ENCODE peak calls at places on chromosomes 5 and 9, in nine cellular contexts. I, M, X, N, R, L, B, V and O are unnamed samples.

GRCh38 chr9:124774131-124774978 is 2.6 kb upstream of the OLFML2A start:
- DNase-seq in I (peak), B (peak), L (peak), R (no peak), N (peak), M (peak), X (peak), V (peak), O (peak)

GRCh38 chr5:30040483-30041116 is 1152.9 kb upstream of the CDH6 start:
- DNase-seq in B (peak), N (peak), M (no peak), I (peak), X (no peak), V (no peak), L (peak), R (no peak), O (peak)

GRCh38 chr9:23826120-23826629 is at the start of gene ELAVL2:
- DNase-seq in R (peak), I (peak), B (peak), N (no peak), L (peak), V (peak), X (peak), M (peak), O (peak)

GRCh38 chr9:76365028-76365427 is 29.2 kb downstream of the RFK start:
- DNase-seq in V (no peak), M (no peak), X (no peak), N (no peak), R (no peak), I (no peak), B (peak), L (peak), O (no peak)

GRCh38 chr5:143739741-143740140 is 72.2 kb upstream of the HMHB1 start:
- DNase-seq in R (no peak), B (no peak), N (no peak), V (no peak), M (no peak), I (no peak), L (no peak), X (no peak), O (no peak)

GRCh38 chr5:116530276-116530675 is 44.3 kb downstream of the SEMA6A start:
- DNase-seq in X (no peak), M (no peak), V (no peak), I (no peak), R (no peak), N (no peak), L (no peak), B (no peak), O (no peak)

GRCh38 chr5:128644863-128645262 is 106.8 kb upstream of the FBN2 start:
- DNase-seq in V (no peak), L (no peak), B (peak), N (no peak), M (no peak), R (peak), X (no peak), I (no peak), O (no peak)

GRCh38 chr5:88820581-88820980 is 62.4 kb downstream of the MEF2C start:
- DNase-seq in X (no peak), M (no peak), V (no peak), L (no peak), I (no peak), N (no peak), B (no peak), R (no peak), O (no peak)

GRCh38 chr5:143931986-143932385 is 120.0 kb downstream of the HMHB1 start:
- DNase-seq in I (no peak), B (no peak), X (no peak), N (no peak), R (no peak), L (no peak), V (no peak), M (no peak), O (no peak)

GRCh38 chr5:8773091-8773615 is 772.7 kb downstream of the SEMA5A start:
- DNase-seq in N (no peak), X (no peak), L (no peak), B (peak), M (no peak), R (no peak), I (no peak), V (no peak), O (no peak)

GRCh38 chr5:154038241-154038603 is 488 bp downstream of the FAM114A2 start:
- DNase-seq in N (peak), L (no peak), V (no peak), X (no peak), M (no peak), I (no peak), R (no peak), B (peak), O (no peak)

GRCh38 chr9:32783168-32783891 is at the start of gene TMEM215:
- DNase-seq in M (no peak), X (no peak), V (no peak), N (no peak), L (peak), I (peak), R (no peak), B (no peak), O (peak)

GRCh38 chr5:68122439-68122906 is 93.1 kb upstream of the PIK3R1 start:
- DNase-seq in M (no peak), X (no peak), R (no peak), I (no peak), B (no peak), V (no peak), N (no peak), L (no peak), O (no peak)

GRCh38 chr5:76785493-76785892 is 33.3 kb upstream of the F2RL1 start:
- DNase-seq in B (peak), M (no peak), X (no peak), I (no peak), L (no peak), V (no peak), R (no peak), N (peak), O (no peak)

GRCh38 chr9:118991366-118992285 is 377.6 kb downstream of the BRINP1 start:
- DNase-seq in N (no peak), V (no peak), L (peak), I (no peak), R (no peak), B (no peak), X (no peak), M (no peak), O (no peak)

GRCh38 chr9:108477538-108478006 is 378.2 kb downstream of the ACTL7B start:
- DNase-seq in L (no peak), M (no peak), X (peak), I (no peak), V (no peak), N (no peak), B (peak), R (no peak), O (no peak)

GRCh38 chr5:10775646-10776045 is 14.6 kb upstream of the DAP start:
- DNase-seq in V (no peak), I (no peak), B (no peak), M (no peak), R (no peak), L (no peak), N (no peak), X (no peak), O (no peak)

GRCh38 chr5:135373747-135374515 is 25.1 kb downstream of the MACROH2A1 start:
- DNase-seq in L (no peak), N (no peak), I (no peak), V (no peak), X (no peak), R (no peak), M (no peak), B (peak), O (no peak)

GRCh38 chr5:149466457-149466972 is 84.7 kb downstream of the CSNK1A1 start:
- DNase-seq in V (no peak), M (peak), I (no peak), R (no peak), N (no peak), X (peak), L (no peak), B (peak), O (peak)

GRCh38 chr5:33588654-33589372 is 148.0 kb downstream of the TARS1 start:
- DNase-seq in X (no peak), R (no peak), V (no peak), L (peak), B (no peak), M (no peak), I (peak), N (peak), O (peak)

GRCh38 chr5:149175346-149176113 is 34.2 kb downstream of the ABLIM3 start:
- DNase-seq in B (peak), N (no peak), R (no peak), M (peak), I (peak), L (no peak), X (no peak), V (no peak), O (no peak)

GRCh38 chr9:133704711-133705181 is 33.4 kb downstream of the SARDH start:
- DNase-seq in I (peak), N (no peak), L (no peak), X (no peak), B (no peak), R (no peak), V (peak), M (peak), O (peak)

GRCh38 chr5:107011530-107012115 is 659.1 kb downstream of the EFNA5 start:
- DNase-seq in B (no peak), I (peak), R (no peak), V (no peak), M (no peak), L (peak), X (no peak), N (no peak), O (no peak)

GRCh38 chr5:80503641-80504040 is 15.7 kb downstream of the FAM151B start:
- DNase-seq in I (no peak), X (no peak), N (no peak), B (no peak), R (no peak), V (no peak), L (no peak), M (no peak), O (no peak)

GRCh38 chr5:180644129-180644824 is 5.1 kb downstream of the FLT4 start:
- DNase-seq in N (no peak), M (no peak), I (no peak), R (no peak), B (no peak), X (no peak), V (no peak), L (no peak), O (no peak)

GRCh38 chr5:175617447-175617846 is 40.4 kb upstream of the HRH2 start:
- DNase-seq in B (no peak), L (no peak), I (no peak), N (no peak), V (no peak), X (no peak), R (no peak), M (no peak), O (no peak)

GRCh38 chr5:78534148-78535009 is 114.2 kb downstream of the LHFPL2 start:
- DNase-seq in I (no peak), B (peak), L (no peak), N (no peak), X (no peak), M (no peak), V (peak), R (no peak), O (no peak)

GRCh38 chr9:133130721-133131244 is 9.7 kb upstream of the RALGDS start:
- DNase-seq in M (no peak), V (no peak), I (no peak), X (no peak), R (no peak), B (no peak), L (no peak), N (no peak), O (no peak)

GRCh38 chr5:144429405-144429804 is 258.7 kb downstream of the KCTD16 start:
- DNase-seq in B (no peak), I (no peak), N (no peak), X (no peak), M (no peak), L (no peak), R (no peak), V (no peak), O (no peak)

GRCh38 chr9:37582548-37583157 is 6.5 kb upstream of the FBXO10 start:
- DNase-seq in I (no peak), N (peak), M (no peak), R (no peak), V (no peak), L (peak), X (no peak), B (peak), O (no peak)
- TF ChIP-seq CTCF in I (peak), N (peak), M (peak), R (peak), V (peak), L (peak), X (peak), B (peak), O (peak)

GRCh38 chr9:11092974-11093373 is 480.2 kb upstream of the PTPRD start:
- DNase-seq in I (no peak), N (no peak), B (no peak), M (no peak), X (no peak), L (no peak), R (no peak), V (no peak), O (no peak)
- TF ChIP-seq CTCF in I (no peak), N (no peak), B (no peak), M (no peak), X (no peak), L (no peak), R (no peak), V (no peak), O (no peak)

DNA sequence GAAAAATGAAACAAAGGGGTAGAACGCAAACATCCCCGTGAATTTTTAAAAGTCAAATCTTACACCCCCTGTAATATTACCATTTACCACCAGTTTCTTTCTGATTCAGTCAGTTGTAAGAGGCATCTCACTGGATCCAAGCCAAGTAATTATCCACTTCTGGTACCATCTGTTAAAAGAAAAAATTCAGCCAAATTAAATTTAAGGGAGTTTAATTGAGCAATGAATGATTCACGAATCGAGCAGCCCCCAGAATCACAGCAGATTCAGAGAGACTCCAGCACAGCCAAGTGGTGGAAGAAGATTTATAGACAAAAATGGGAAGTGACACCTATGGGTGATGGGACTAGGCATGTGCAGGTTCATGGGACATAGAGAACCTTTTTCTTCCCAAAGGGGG is 29.9 kb upstream of the MTMR12 start:
- DNase-seq in N (no peak), X (no peak), I (no peak), V (no peak), R (no peak), B (no peak), M (no peak), L (no peak), O (no peak)
- TF ChIP-seq CTCF in N (no peak), X (no peak), I (no peak), V (no peak), R (no peak), B (no peak), M (no peak), L (no peak), O (no peak)

GRCh38 chr9:10613413-10613812 is 611 bp upstream of the PTPRD start:
- DNase-seq in B (no peak), R (no peak), N (no peak), V (no peak), I (no peak), M (no peak), X (no peak), L (no peak), O (no peak)

GRCh38 chr9:10614201-10614870 is 1.5 kb upstream of the PTPRD start:
- DNase-seq in M (no peak), N (no peak), L (no peak), I (no peak), R (no peak), B (peak), X (no peak), V (no peak), O (no peak)

DNA sequence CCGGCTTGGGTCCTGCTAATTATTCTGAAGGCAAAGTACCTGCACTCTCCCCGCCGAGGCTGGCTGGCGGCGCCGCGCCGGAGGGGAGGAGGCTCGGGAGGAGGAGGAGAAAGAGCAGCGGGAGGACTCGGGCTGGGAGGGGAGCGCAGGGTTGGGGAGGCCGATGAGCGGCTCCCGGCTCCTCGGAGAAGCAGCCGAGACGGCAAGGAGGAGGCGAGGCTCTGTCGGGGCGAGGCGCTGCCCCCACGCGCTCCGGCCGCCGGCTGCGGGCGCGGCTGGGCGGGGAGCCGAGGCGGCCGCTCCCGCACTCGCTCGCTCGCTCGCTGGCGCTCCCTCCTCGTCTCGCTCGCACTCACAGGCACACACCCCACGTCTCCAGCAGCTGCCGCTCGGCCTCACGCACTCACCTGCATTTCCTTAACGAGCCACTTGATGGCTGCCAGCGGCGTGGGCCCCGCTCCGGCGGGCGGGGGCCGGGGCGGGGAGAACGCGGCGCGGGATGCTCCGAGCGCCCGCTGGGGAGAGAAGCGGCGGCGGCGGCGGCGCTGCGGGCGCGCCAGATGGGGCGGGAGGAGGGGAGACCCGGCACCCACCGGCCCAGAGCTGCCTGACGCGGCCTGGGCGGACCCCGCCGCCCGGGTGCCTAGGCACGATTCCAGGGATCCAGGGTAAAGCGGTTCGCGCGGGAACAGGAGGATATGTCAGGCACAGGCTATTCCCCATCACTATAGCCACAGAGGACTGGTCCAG is at the start of gene PTPRD:
- DNase-seq in B (peak), V (no peak), L (peak), N (no peak), M (peak), X (no peak), I (peak), R (no peak), O (peak)
- TF ChIP-seq CTCF in B (no peak), V (no peak), L (peak), N (no peak), M (no peak), X (no peak), I (peak), R (peak), O (peak)

GRCh38 chr9:89576404-89576824 is 28.4 kb upstream of the GADD45G start:
- DNase-seq in I (no peak), N (peak), M (no peak), X (no peak), V (no peak), R (no peak), L (peak), B (peak), O (no peak)
- TF ChIP-seq CTCF in I (peak), N (peak), M (peak), X (peak), V (peak), R (peak), L (peak), B (peak), O (peak)

GRCh38 chr5:28603869-28604268 is 1565.5 kb upstream of the CDH9 start:
- DNase-seq in I (no peak), V (no peak), X (no peak), L (no peak), M (no peak), R (no peak), N (no peak), B (no peak), O (no peak)
- TF ChIP-seq CTCF in I (no peak), V (no peak), X (no peak), L (no peak), M (no peak), R (no peak), N (no peak), B (no peak), O (no peak)

DNA sequence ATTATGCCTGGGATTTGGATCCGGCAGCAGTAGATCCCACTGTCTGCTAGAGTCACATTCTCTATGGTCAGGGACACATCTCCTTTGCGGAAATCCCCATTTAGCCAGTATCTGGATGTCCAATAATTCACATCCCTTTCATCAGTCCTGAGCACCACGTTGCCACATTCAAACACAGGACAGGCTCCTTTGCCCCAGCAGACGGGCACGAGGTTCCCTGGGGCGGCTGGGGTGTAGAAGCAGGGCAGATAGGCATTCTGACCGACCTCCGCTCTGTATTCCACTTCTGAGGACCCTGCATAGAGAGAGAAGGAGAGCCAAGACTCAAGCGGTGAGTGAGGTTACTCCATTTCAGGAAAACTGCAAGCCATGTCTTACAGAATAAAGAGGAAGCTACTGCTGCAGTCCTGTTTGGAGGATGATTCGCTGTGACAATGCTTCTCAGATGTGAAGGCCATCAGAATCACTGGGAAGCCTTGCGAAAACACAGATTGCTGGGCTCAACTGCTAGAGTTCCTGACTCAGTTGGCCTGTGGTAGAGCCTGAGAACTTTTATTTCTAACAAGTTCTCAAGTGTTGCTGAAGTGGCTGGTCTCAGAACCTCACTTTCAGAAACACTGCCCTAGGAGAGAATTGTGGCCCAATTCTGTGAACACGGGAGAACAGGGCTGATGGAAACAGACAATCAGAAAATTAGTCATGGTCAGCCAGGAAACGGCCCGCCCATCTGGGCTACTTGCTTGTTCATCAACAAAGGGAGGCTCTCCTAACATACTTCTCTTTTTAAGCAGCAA is 2.0 kb downstream of the HAVCR2 start:
- DNase-seq in X (no peak), L (no peak), N (no peak), R (no peak), I (no peak), V (no peak), B (peak), M (no peak), O (no peak)
- TF ChIP-seq CTCF in X (no peak), L (no peak), N (no peak), R (no peak), I (no peak), V (no peak), B (no peak), M (no peak), O (no peak)

GRCh38 chr5:141100243-141100805 is at the start of gene PCDHB3:
- DNase-seq in B (peak), I (peak), X (peak), N (peak), L (no peak), M (no peak), R (no peak), V (no peak), O (no peak)
- TF ChIP-seq CTCF in B (peak), I (peak), X (peak), N (peak), L (peak), M (peak), R (peak), V (no peak), O (no peak)